ENCODE peak calls at places on chromosomes 4 and X, in eight cellular contexts. N is CD8-positive, alpha-beta T cell; E is A549; H is ascending aorta; T is AG09309; Q is fibroblast of mammary gland; O is foreskin fibroblast; Y is cardiac muscle cell. K is an unnamed sample.

GRCh38 chr4:90025248-90025647 is 101.9 kb upstream of the CCSER1 start:
- DNase-seq in N (no peak), E (peak; percentile 1), H (no peak), T (no peak), Q (peak; percentile 0), O (no peak), Y (peak; percentile 17), K (peak; percentile 4)

GRCh38 chrX:48761674-48762471 is at the start of gene GLOD5:
- DNase-seq in N (no peak), E (peak; percentile 39), H (no peak), T (no peak), Q (peak; percentile 3), O (no peak), Y (peak; percentile 41), K (no peak)

GRCh38 chr4:159946983-159947645 is 844.2 kb downstream of the RAPGEF2 start:
- DNase-seq in N (no peak), E (peak; percentile 72), H (no peak), T (peak; percentile 32), Q (peak; percentile 68), O (no peak), Y (peak; percentile 72), K (peak; percentile 29)

GRCh38 chr4:85778809-85779124 is 303.8 kb downstream of the ARHGAP24 start:
- DNase-seq in N (no peak), E (no peak), H (no peak), T (no peak), Q (peak; percentile 55), O (no peak), Y (no peak), K (no peak)

GRCh38 chrX:69046996-69047490 is 118.2 kb downstream of the PJA1 start:
- DNase-seq in N (no peak), E (no peak), H (peak; percentile 35), T (no peak), Q (no peak), O (no peak), Y (no peak), K (no peak)

GRCh38 chrX:17024896-17025295 is 78.4 kb downstream of the REPS2 start:
- DNase-seq in N (no peak), E (no peak), H (no peak), T (no peak), Q (no peak), O (no peak), Y (peak; percentile 23), K (no peak)

GRCh38 chrX:38312436-38312835 is 14.9 kb downstream of the RPGR start:
- DNase-seq in N (no peak), E (peak; percentile 40), H (no peak), T (peak; percentile 49), Q (peak; percentile 92), O (peak; percentile 85), Y (no peak), K (no peak)

GRCh38 chrX:85903692-85904471 is 143.5 kb downstream of the CHM start:
- DNase-seq in N (no peak), E (no peak), H (no peak), T (no peak), Q (no peak), O (no peak), Y (no peak), K (no peak)

GRCh38 chrX:153909024-153909979 is 4.8 kb downstream of the AVPR2 start:
- DNase-seq in N (no peak), E (no peak), H (no peak), T (no peak), Q (no peak), O (no peak), Y (peak; percentile 48), K (no peak)

GRCh38 chr4:48954314-48954713 is 31.8 kb upstream of the CWH43 start:
- DNase-seq in N (no peak), E (no peak), H (no peak), T (no peak), Q (no peak), O (no peak), Y (no peak), K (no peak)

GRCh38 chr4:5747746-5748365 is 36.9 kb downstream of the EVC start:
- DNase-seq in N (no peak), E (no peak), H (peak; percentile 92), T (peak; percentile 95), Q (peak; percentile 100), O (peak; percentile 98), Y (no peak), K (peak; percentile 90)

GRCh38 chrX:19127649-19128168 is 5.4 kb upstream of the ADGRG2 start:
- DNase-seq in N (no peak), E (peak; percentile 49), H (no peak), T (no peak), Q (peak; percentile 87), O (no peak), Y (no peak), K (peak; percentile 1)

GRCh38 chrX:19121466-19121865 is 802 bp downstream of the ADGRG2 start:
- DNase-seq in N (no peak), E (no peak), H (no peak), T (no peak), Q (no peak), O (no peak), Y (no peak), K (no peak)

GRCh38 chrX:19122641-19123009 is 357 bp upstream of the ADGRG2 start:
- DNase-seq in N (no peak), E (no peak), H (no peak), T (no peak), Q (no peak), O (no peak), Y (peak; percentile 2), K (no peak)

DNA sequence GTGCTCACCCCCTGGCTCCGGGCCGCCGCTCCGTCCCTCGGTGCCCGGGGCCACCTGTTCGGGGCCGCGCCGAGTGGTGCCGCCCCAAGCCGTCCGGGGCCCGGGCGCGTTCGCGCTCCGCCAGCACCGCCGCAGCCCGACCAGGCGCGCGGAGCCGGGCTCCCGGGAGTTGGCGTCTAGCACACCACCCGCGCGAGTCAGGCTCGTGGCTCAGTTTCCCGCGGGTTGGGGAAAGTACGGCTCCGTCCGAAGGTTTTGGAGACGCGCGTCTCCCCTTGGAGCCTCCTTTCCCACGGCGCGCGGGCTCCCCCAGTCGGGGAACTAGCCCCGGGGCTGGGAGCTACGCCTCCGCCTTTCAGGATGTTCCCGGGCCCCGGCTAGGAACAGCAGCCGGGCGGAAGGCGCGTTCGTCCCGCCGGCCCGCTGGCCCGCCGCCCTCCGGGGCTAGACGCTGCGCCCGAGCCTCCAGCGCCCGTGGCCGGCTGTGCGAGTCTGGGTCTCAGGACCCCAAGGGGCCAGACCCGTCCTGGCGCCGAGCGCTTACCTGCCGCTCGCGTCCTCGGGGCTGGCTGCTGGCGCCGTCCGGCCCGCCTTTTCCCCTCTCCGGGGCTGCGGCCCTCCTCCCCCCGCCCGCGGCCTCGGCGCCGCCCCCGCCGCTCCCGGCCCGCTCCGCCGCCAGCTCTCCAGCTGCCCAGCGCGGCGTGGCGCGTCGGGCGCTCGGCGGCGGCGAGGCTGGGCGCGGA is at the start of gene ADGRG2:
- DNase-seq in N (no peak), E (peak; percentile 55), H (peak; percentile 70), T (peak; percentile 2), Q (peak; percentile 22), O (no peak), Y (peak; percentile 55), K (no peak)
- TF ChIP-seq CTCF in N (no peak), E (peak; percentile 43), H (peak; percentile 31), T (peak; percentile 26), Q (no peak), O (no peak), Y (peak; percentile 8), K (no peak)

GRCh38 chr4:61762722-61763627 is 562.8 kb downstream of the ADGRL3 start:
- DNase-seq in N (no peak), E (no peak), H (no peak), T (no peak), Q (no peak), O (no peak), Y (no peak), K (no peak)
- H3K4me3 ChIP-seq in N (no peak overlapping the region), E (no peak overlapping the region), H (no peak overlapping the region), T (no peak overlapping the region), Q (no peak overlapping the region), O (no peak overlapping the region), Y (no peak overlapping the region), K (no peak overlapping the region)

DNA sequence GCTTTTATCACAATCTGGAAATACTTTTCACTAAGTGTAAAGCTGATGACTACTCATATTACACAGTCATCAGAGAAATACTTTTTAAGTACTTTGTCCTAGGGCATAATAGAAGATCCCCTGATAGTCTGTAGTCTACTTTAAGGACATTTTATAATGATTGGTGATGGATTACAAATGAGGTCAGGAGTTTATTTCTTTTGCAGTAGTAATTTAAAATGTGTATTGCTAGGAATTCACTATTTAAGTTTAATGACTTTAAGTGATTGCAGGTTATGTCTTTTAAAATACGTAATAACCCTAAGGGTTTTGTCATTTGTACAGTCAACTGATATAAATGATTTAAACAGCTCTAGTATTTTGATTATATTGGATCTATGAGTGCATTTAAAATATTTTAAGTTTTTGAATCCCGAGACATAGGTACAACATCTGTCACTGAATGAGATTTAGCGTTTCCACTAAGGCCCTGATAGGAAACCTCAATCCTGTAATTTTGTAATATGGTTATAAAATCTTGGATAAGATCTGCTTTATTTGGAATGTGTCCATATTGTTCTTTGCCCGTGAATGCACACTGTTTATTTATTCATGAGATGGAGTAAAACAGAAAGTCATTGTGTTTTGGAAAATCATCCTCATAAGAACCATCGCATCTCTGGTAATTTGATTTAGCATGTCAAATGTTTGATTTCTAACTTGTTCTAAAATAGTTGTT is 189.4 kb downstream of the ARAP2 start:
- DNase-seq in N (no peak), E (no peak), H (no peak), T (no peak), Q (no peak), O (no peak), Y (no peak), K (no peak)
- TF ChIP-seq CTCF in N (no peak), E (no peak), H (no peak), T (no peak), Q (no peak), O (no peak), Y (no peak), K (no peak)

DNA sequence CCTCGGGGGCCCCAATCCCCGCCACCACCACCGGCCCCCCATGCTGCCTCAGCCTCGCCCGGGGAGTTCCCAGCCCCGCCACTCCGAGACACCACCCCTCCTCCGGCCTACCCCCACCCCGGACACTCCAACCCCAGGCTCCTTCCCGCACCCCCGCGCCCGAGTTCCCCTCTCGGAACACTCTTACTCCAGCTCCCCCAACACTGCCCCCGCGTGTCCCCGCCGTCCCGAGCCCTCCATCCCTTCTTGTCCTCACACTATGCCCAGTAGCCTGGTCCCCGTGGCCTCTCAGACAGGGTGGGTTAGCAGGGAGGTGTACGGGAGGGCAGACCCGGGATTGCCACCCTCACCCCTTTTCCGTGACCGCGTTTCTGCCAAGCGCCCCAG is 276.1 kb downstream of the BCOR start:
- DNase-seq in N (no peak), E (no peak), H (no peak), T (no peak), Q (no peak), O (no peak), Y (no peak), K (no peak)
- H3K4me3 ChIP-seq in N (no peak overlapping the region), E (peak overlapping the region; percentile 63), H (peak overlapping the region; percentile 45), T (peak overlapping the region; percentile 38), Q (no peak overlapping the region), O (peak overlapping the region; percentile 36), Y (peak overlapping the region; percentile 41), K (no peak overlapping the region)